ENCODE peak calls at places on chromosomes 12 and 14, in five cellular contexts. D is IMR-90, W is K562, Z is HepG2, K is GM12878. N is an unnamed sample.

GRCh38 chr12:66903782-66904396 is 225.0 kb upstream of the GRIP1 start:
- DNase-seq in D (no peak), W (no peak), Z (no peak), K (no peak), N (no peak)

GRCh38 chr12:31874961-31875608 is 84.1 kb upstream of the RESF1 start:
- DNase-seq in D (peak), W (no peak), Z (no peak), K (no peak), N (peak)

GRCh38 chr12:1865284-1865866 is 45.0 kb downstream of the LRTM2 start:
- DNase-seq in D (no peak), W (no peak), Z (no peak), K (no peak), N (no peak)

GRCh38 chr14:56278383-56278782 is 160.2 kb downstream of the PELI2 start:
- DNase-seq in D (no peak), W (no peak), Z (no peak), K (no peak), N (no peak)

GRCh38 chr14:106622200-106622745 is 1095.9 kb downstream of the TMEM121 start:
- DNase-seq in D (no peak), W (no peak), Z (no peak), K (no peak), N (no peak)

GRCh38 chr14:91331761-91332447 is 85.7 kb downstream of the CCDC88C start:
- DNase-seq in D (no peak), W (no peak), Z (no peak), K (no peak), N (no peak)

GRCh38 chr14:33794791-33795300 is 156.0 kb downstream of the EGLN3 start:
- DNase-seq in D (no peak), W (no peak), Z (no peak), K (no peak), N (no peak)

GRCh38 chr14:50875359-50876090 is 3.7 kb downstream of the ABHD12B start:
- DNase-seq in D (peak), W (no peak), Z (peak), K (peak), N (no peak)

GRCh38 chr12:98908866-98909265 is 263.8 kb downstream of the APAF1 start:
- DNase-seq in D (no peak), W (no peak), Z (no peak), K (no peak), N (no peak)

GRCh38 chr12:101793401-101793800 is 37.4 kb downstream of the GNPTAB start:
- DNase-seq in D (peak), W (no peak), Z (no peak), K (peak), N (no peak)

GRCh38 chr12:102216086-102216691 is 18.6 kb upstream of the PMCH start:
- DNase-seq in D (peak), W (no peak), Z (no peak), K (no peak), N (peak)

GRCh38 chr12:47844264-47845020 is 24.7 kb upstream of the HDAC7 start:
- DNase-seq in D (no peak), W (no peak), Z (no peak), K (no peak), N (no peak)

GRCh38 chr12:91099373-91099772 is 11.9 kb downstream of the LUM start:
- DNase-seq in D (no peak), W (no peak), Z (no peak), K (no peak), N (no peak)

GRCh38 chr12:107327783-107328182 is 234.4 kb upstream of the CRY1 start:
- DNase-seq in D (no peak), W (no peak), Z (no peak), K (no peak), N (peak)

GRCh38 chr12:53999596-54000104 is 311 bp upstream of the HOXC9 start:
- DNase-seq in D (peak), W (peak), Z (peak), K (no peak), N (peak)

GRCh38 chr12:52310622-52311281 is 10.4 kb downstream of the KRT83 start:
- DNase-seq in D (peak), W (no peak), Z (no peak), K (no peak), N (no peak)

GRCh38 chr12:94710933-94711332 is 60.6 kb upstream of the TMCC3 start:
- DNase-seq in D (peak), W (peak), Z (peak), K (no peak), N (peak)

GRCh38 chr12:124796303-124796957 is 67.2 kb downstream of the SCARB1 start:
- DNase-seq in D (no peak), W (no peak), Z (no peak), K (no peak), N (no peak)

GRCh38 chr12:107322063-107322462 is 228.7 kb upstream of the CRY1 start:
- DNase-seq in D (no peak), W (no peak), Z (no peak), K (no peak), N (no peak)

GRCh38 chr12:98856897-98857540 is 211.9 kb downstream of the APAF1 start:
- DNase-seq in D (no peak), W (no peak), Z (no peak), K (no peak), N (no peak)

GRCh38 chr12:14768823-14769405 is 34.4 kb downstream of the WBP11 start:
- DNase-seq in D (peak), W (no peak), Z (no peak), K (peak), N (no peak)

GRCh38 chr12:113002155-113002554 is 23.8 kb downstream of the OAS2 start:
- DNase-seq in D (no peak), W (no peak), Z (peak), K (no peak), N (peak)

GRCh38 chr14:93249128-93249831 is 42.2 kb downstream of the UBR7 start:
- DNase-seq in D (no peak), W (no peak), Z (no peak), K (no peak), N (no peak)

GRCh38 chr14:104545151-104545931 is 34.2 kb upstream of the C14orf180 start:
- DNase-seq in D (no peak), W (no peak), Z (no peak), K (no peak), N (no peak)

GRCh38 chr12:45727994-45728624 is 1.4 kb upstream of the ARID2 start:
- DNase-seq in D (peak), W (no peak), Z (no peak), K (no peak), N (no peak)

GRCh38 chr14:61112506-61112905 is 131.5 kb downstream of the SLC38A6 start:
- DNase-seq in D (no peak), W (no peak), Z (no peak), K (no peak), N (no peak)

GRCh38 chr12:132574271-132574996 is 35.9 kb downstream of the LRCOL1 start:
- DNase-seq in D (no peak), W (no peak), Z (no peak), K (no peak), N (no peak)

GRCh38 chr14:34122081-34122480 is 171.2 kb upstream of the EGLN3 start:
- DNase-seq in D (no peak), W (no peak), Z (no peak), K (no peak), N (no peak)

GRCh38 chr12:130953783-130954543 is at the start of gene ADGRD1:
- DNase-seq in D (peak), W (peak), Z (no peak), K (no peak), N (peak)

GRCh38 chr14:79540394-79540793 is 670.9 kb downstream of the DIO2 start:
- DNase-seq in D (no peak), W (no peak), Z (no peak), K (no peak), N (no peak)

GRCh38 chr12:69101505-69101904 is 137.9 kb upstream of the CPSF6 start:
- DNase-seq in D (no peak), W (no peak), Z (peak), K (no peak), N (peak)

GRCh38 chr12:56257071-56257470 is 1.1 kb downstream of the ANKRD52 start:
- DNase-seq in D (no peak), W (no peak), Z (no peak), K (no peak), N (no peak)

GRCh38 chr14:99441157-99441870 is 39.3 kb downstream of the SETD3 start:
- DNase-seq in D (no peak), W (no peak), Z (peak), K (no peak), N (no peak)

GRCh38 chr12:19885987-19886804 is 446.9 kb downstream of the AEBP2 start:
- DNase-seq in D (no peak), W (no peak), Z (peak), K (no peak), N (no peak)

GRCh38 chr12:2797721-2798418 is 3.1 kb downstream of the FKBP4 start:
- DNase-seq in D (no peak), W (no peak), Z (no peak), K (no peak), N (no peak)

GRCh38 chr12:64714551-64714968 is 44.6 kb downstream of the GNS start:
- DNase-seq in D (no peak), W (no peak), Z (no peak), K (peak), N (no peak)

GRCh38 chr12:58695263-58695662 is 225.0 kb downstream of the LRIG3 start:
- DNase-seq in D (no peak), W (no peak), Z (no peak), K (no peak), N (no peak)

GRCh38 chr12:13079440-13079906 is 24.0 kb downstream of the GSG1 start:
- DNase-seq in D (no peak), W (no peak), Z (peak), K (no peak), N (no peak)

GRCh38 chr12:129854591-129854990 is 49.2 kb downstream of the TMEM132D start:
- DNase-seq in D (no peak), W (no peak), Z (no peak), K (no peak), N (no peak)

GRCh38 chr12:21773263-21773741 is 1.2 kb downstream of the KCNJ8 start:
- DNase-seq in D (peak), W (peak), Z (no peak), K (no peak), N (peak)
- TF ChIP-seq CTCF in D (peak), W (peak), Z (peak), K (no peak), N (peak)

GRCh38 chr12:103698752-103699540 is 111.9 kb downstream of the STAB2 start:
- DNase-seq in D (no peak), W (no peak), Z (no peak), K (peak), N (no peak)
- TF ChIP-seq BHLHE40 in D (no peak), W (no peak), Z (no peak), K (no peak), N (no peak)

GRCh38 chr12:116010467-116010866 is 267.0 kb downstream of the MED13L start:
- DNase-seq in D (no peak), W (no peak), Z (no peak), K (no peak), N (no peak)

GRCh38 chr12:116011217-116011616 is 266.3 kb downstream of the MED13L start:
- DNase-seq in D (no peak), W (no peak), Z (no peak), K (no peak), N (no peak)

GRCh38 chr12:116006141-116006540 is 271.4 kb downstream of the MED13L start:
- DNase-seq in D (no peak), W (no peak), Z (no peak), K (no peak), N (no peak)

GRCh38 chr12:116012757-116013156 is 264.7 kb downstream of the MED13L start:
- DNase-seq in D (no peak), W (no peak), Z (no peak), K (no peak), N (no peak)

DNA sequence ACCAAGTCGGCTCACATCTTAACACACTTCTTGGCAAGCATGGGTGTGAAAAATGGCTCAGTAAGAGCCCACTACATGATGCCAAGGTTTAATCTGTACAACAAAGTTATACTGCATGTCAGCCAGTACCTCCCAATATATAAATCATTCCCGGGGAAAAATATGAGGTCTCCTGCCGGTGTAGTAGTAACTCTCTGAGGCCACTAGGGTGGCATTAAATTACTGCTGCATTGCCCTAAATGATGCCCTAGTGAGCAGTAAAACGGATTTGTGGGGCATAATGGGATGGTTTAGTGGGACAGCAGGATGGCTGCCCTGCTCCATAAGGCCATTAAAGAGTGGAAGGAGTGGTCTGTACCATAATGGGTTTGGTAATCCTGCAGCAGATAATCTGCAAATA is 267.7 kb downstream of the MED13L start:
- DNase-seq in D (no peak), W (no peak), Z (peak), K (no peak), N (peak)
- TF ChIP-seq CTCF in D (peak), W (peak), Z (no peak), K (no peak), N (no peak)

GRCh38 chr14:70357557-70357956 is 1.9 kb downstream of the COX16 start:
- DNase-seq in D (no peak), W (no peak), Z (no peak), K (no peak), N (no peak)

GRCh38 chr14:70357985-70358384 is 1.5 kb downstream of the COX16 start:
- DNase-seq in D (no peak), W (no peak), Z (no peak), K (no peak), N (no peak)

GRCh38 chr14:70361893-70362292 is 2.4 kb upstream of the COX16 start:
- DNase-seq in D (no peak), W (no peak), Z (no peak), K (no peak), N (no peak)

GRCh38 chr14:70358631-70359030 is 852 bp downstream of the COX16 start:
- DNase-seq in D (peak), W (no peak), Z (no peak), K (no peak), N (peak)

GRCh38 chr14:70359076-70359424 is 433 bp downstream of the COX16 start:
- DNase-seq in D (no peak), W (no peak), Z (no peak), K (no peak), N (no peak)
- TF ChIP-seq BHLHE40 in D (no peak), W (no peak), Z (no peak), K (no peak), N (no peak)

GRCh38 chr12:41932470-41932991 is 212.1 kb downstream of the GXYLT1 start:
- DNase-seq in D (no peak), W (peak), Z (no peak), K (no peak), N (no peak)
- TF ChIP-seq CTCF in D (no peak), W (no peak), Z (peak), K (no peak), N (no peak)

N was measured in A549.